ENCODE peak calls at places on chromosome 1, in eight cellular contexts. One of them, this sample, is unnamed. For H3K4me1, the result is how much of the 10 kb centered on the place peaks cover.

GRCh38 chr1:89060091-89060490 is 4.9 kb downstream of the GBP1 start:
- DNase-seq in tibial artery: no peak
- DNase-seq in fibroblast of lung: no peak
- DNase-seq in cardiac muscle cell: no peak
- DNase-seq in tibial nerve: no peak
- DNase-seq in IMR-90: no peak
- DNase-seq in CD8-positive, alpha-beta T cell: no peak
- DNase-seq in right atrium auricular region: no peak
- DNase-seq in this sample: no peak

GRCh38 chr1:27074175-27074780 is 61.6 kb upstream of the TENT5B start:
- DNase-seq in tibial artery: no peak
- DNase-seq in fibroblast of lung: no peak
- DNase-seq in cardiac muscle cell: no peak
- DNase-seq in tibial nerve: no peak
- DNase-seq in IMR-90: peak
- DNase-seq in CD8-positive, alpha-beta T cell: no peak
- DNase-seq in right atrium auricular region: no peak
- DNase-seq in this sample: no peak

GRCh38 chr1:20540281-20540680 is 12.1 kb upstream of the FAM43B start:
- DNase-seq in tibial artery: no peak
- DNase-seq in fibroblast of lung: peak
- DNase-seq in cardiac muscle cell: peak
- DNase-seq in tibial nerve: no peak
- DNase-seq in IMR-90: peak
- DNase-seq in CD8-positive, alpha-beta T cell: no peak
- DNase-seq in right atrium auricular region: no peak
- DNase-seq in this sample: no peak

GRCh38 chr1:20732588-20733360 is at the start of gene SH2D5:
- DNase-seq in tibial artery: peak
- DNase-seq in fibroblast of lung: peak
- DNase-seq in cardiac muscle cell: peak
- DNase-seq in tibial nerve: peak
- DNase-seq in IMR-90: peak
- DNase-seq in CD8-positive, alpha-beta T cell: peak
- DNase-seq in right atrium auricular region: peak
- DNase-seq in this sample: peak

GRCh38 chr1:3231245-3231644 is 162.2 kb downstream of the PRDM16 start:
- DNase-seq in tibial artery: no peak
- DNase-seq in fibroblast of lung: no peak
- DNase-seq in cardiac muscle cell: no peak
- DNase-seq in tibial nerve: no peak
- DNase-seq in IMR-90: no peak
- DNase-seq in CD8-positive, alpha-beta T cell: no peak
- DNase-seq in right atrium auricular region: no peak
- DNase-seq in this sample: no peak

GRCh38 chr1:215599418-215599817 is 32.3 kb downstream of the KCTD3 start:
- DNase-seq in tibial artery: no peak
- DNase-seq in fibroblast of lung: peak
- DNase-seq in cardiac muscle cell: peak
- DNase-seq in tibial nerve: no peak
- DNase-seq in IMR-90: peak
- DNase-seq in CD8-positive, alpha-beta T cell: no peak
- DNase-seq in right atrium auricular region: no peak
- DNase-seq in this sample: no peak

GRCh38 chr1:1283821-1284220 is 3.6 kb downstream of the SCNN1D start:
- DNase-seq in tibial artery: no peak
- DNase-seq in fibroblast of lung: no peak
- DNase-seq in cardiac muscle cell: no peak
- DNase-seq in tibial nerve: no peak
- DNase-seq in IMR-90: no peak
- DNase-seq in CD8-positive, alpha-beta T cell: no peak
- DNase-seq in right atrium auricular region: no peak
- DNase-seq in this sample: no peak

GRCh38 chr1:204736861-204737260 is 51.3 kb upstream of the LRRN2 start:
- DNase-seq in tibial artery: no peak
- DNase-seq in fibroblast of lung: no peak
- DNase-seq in cardiac muscle cell: no peak
- DNase-seq in tibial nerve: no peak
- DNase-seq in IMR-90: no peak
- DNase-seq in CD8-positive, alpha-beta T cell: no peak
- DNase-seq in right atrium auricular region: peak
- DNase-seq in this sample: no peak

GRCh38 chr1:87867631-87868030 is 539.0 kb downstream of the LMO4 start:
- DNase-seq in tibial artery: no peak
- DNase-seq in fibroblast of lung: peak
- DNase-seq in cardiac muscle cell: peak
- DNase-seq in tibial nerve: no peak
- DNase-seq in IMR-90: peak
- DNase-seq in CD8-positive, alpha-beta T cell: no peak
- DNase-seq in right atrium auricular region: no peak
- DNase-seq in this sample: no peak

GRCh38 chr1:223031690-223032601 is 111.1 kb downstream of the TLR5 start:
- DNase-seq in tibial artery: peak
- DNase-seq in fibroblast of lung: peak
- DNase-seq in cardiac muscle cell: peak
- DNase-seq in tibial nerve: peak
- DNase-seq in IMR-90: no peak
- DNase-seq in CD8-positive, alpha-beta T cell: no peak
- DNase-seq in right atrium auricular region: peak
- DNase-seq in this sample: no peak

GRCh38 chr1:21623411-21623961 is 45.7 kb downstream of the RAP1GAP start:
- DNase-seq in tibial artery: no peak
- DNase-seq in fibroblast of lung: no peak
- DNase-seq in cardiac muscle cell: no peak
- DNase-seq in tibial nerve: no peak
- DNase-seq in IMR-90: no peak
- DNase-seq in CD8-positive, alpha-beta T cell: no peak
- DNase-seq in right atrium auricular region: no peak
- DNase-seq in this sample: no peak

GRCh38 chr1:30106125-30106524 is 617.3 kb downstream of the MATN1 start:
- DNase-seq in tibial artery: no peak
- DNase-seq in fibroblast of lung: peak
- DNase-seq in cardiac muscle cell: peak
- DNase-seq in tibial nerve: no peak
- DNase-seq in IMR-90: peak
- DNase-seq in CD8-positive, alpha-beta T cell: no peak
- DNase-seq in right atrium auricular region: no peak
- DNase-seq in this sample: no peak

GRCh38 chr1:247296599-247297180 is 35.0 kb downstream of the ZNF496 start:
- DNase-seq in tibial artery: no peak
- DNase-seq in fibroblast of lung: no peak
- DNase-seq in cardiac muscle cell: no peak
- DNase-seq in tibial nerve: no peak
- DNase-seq in IMR-90: no peak
- DNase-seq in CD8-positive, alpha-beta T cell: no peak
- DNase-seq in right atrium auricular region: no peak
- DNase-seq in this sample: no peak

DNA sequence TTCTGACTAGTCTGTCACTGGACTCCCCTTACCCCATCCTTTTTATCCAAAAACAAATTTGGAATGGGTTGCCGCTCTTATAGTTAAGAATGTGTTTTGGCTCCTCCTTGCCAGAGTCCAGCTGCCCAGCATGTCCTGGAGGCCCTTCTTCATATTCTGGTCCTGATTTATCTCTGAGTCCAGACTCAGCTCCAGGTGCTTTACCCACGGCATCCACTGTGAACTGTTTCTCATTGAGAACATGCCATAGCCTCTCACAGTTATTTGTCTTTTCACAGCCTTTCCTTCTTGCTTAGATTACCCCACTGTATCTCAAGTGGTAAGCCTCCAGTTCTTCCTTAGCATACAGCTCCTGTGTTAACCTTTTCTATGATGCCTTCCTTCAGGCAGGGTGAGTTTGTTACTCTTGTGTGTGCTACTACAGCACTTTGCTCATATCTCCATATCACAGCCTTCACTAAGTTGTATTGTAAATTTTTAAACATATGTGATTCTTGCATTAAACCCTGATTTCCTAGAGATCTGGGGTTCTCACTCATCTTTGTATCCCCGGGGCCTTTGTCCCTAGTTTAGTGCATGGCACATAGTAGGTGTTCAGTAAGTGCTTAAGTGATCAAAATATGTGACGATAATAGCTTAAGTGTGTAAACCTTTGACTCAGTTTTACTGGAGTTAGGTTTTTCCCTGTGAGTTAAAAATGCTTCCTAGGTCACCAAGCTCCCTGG is 116.0 kb downstream of the OSBPL9 start:
- DNase-seq in tibial artery: no peak
- DNase-seq in fibroblast of lung: no peak
- DNase-seq in cardiac muscle cell: no peak
- DNase-seq in tibial nerve: no peak
- DNase-seq in IMR-90: no peak
- DNase-seq in CD8-positive, alpha-beta T cell: no peak
- DNase-seq in right atrium auricular region: no peak
- DNase-seq in this sample: no peak
- H3K4me1 ChIP-seq in tibial artery: half or more
- H3K4me1 ChIP-seq in fibroblast of lung: under half
- H3K4me1 ChIP-seq in cardiac muscle cell: half or more
- H3K4me1 ChIP-seq in tibial nerve: half or more
- H3K4me1 ChIP-seq in IMR-90: under half
- H3K4me1 ChIP-seq in CD8-positive, alpha-beta T cell: under half
- H3K4me1 ChIP-seq in right atrium auricular region: half or more
- H3K4me1 ChIP-seq in this sample: under half

GRCh38 chr1:6501414-6501813 is 9.9 kb upstream of the PLEKHG5 start:
- DNase-seq in tibial artery: no peak
- DNase-seq in fibroblast of lung: no peak
- DNase-seq in cardiac muscle cell: no peak
- DNase-seq in tibial nerve: no peak
- DNase-seq in IMR-90: no peak
- DNase-seq in CD8-positive, alpha-beta T cell: no peak
- DNase-seq in right atrium auricular region: no peak
- DNase-seq in this sample: no peak
- H3K4me1 ChIP-seq in tibial artery: half or more
- H3K4me1 ChIP-seq in fibroblast of lung: under half
- H3K4me1 ChIP-seq in cardiac muscle cell: under half
- H3K4me1 ChIP-seq in tibial nerve: half or more
- H3K4me1 ChIP-seq in IMR-90: under half
- H3K4me1 ChIP-seq in CD8-positive, alpha-beta T cell: under half
- H3K4me1 ChIP-seq in right atrium auricular region: half or more
- H3K4me1 ChIP-seq in this sample: under half

GRCh38 chr1:155017946-155018316 is 15.3 kb downstream of the ZBTB7B start:
- DNase-seq in tibial artery: peak
- DNase-seq in fibroblast of lung: no peak
- DNase-seq in cardiac muscle cell: no peak
- DNase-seq in tibial nerve: no peak
- DNase-seq in IMR-90: no peak
- DNase-seq in CD8-positive, alpha-beta T cell: no peak
- DNase-seq in right atrium auricular region: no peak
- DNase-seq in this sample: no peak
- H3K4me1 ChIP-seq in tibial artery: under half
- H3K4me1 ChIP-seq in fibroblast of lung: under half
- H3K4me1 ChIP-seq in cardiac muscle cell: under half
- H3K4me1 ChIP-seq in tibial nerve: half or more
- H3K4me1 ChIP-seq in IMR-90: under half
- H3K4me1 ChIP-seq in CD8-positive, alpha-beta T cell: under half
- H3K4me1 ChIP-seq in right atrium auricular region: under half
- H3K4me1 ChIP-seq in this sample: under half

GRCh38 chr1:55399385-55399784 is 184.2 kb upstream of the USP24 start:
- DNase-seq in tibial artery: no peak
- DNase-seq in fibroblast of lung: no peak
- DNase-seq in cardiac muscle cell: no peak
- DNase-seq in tibial nerve: no peak
- DNase-seq in IMR-90: no peak
- DNase-seq in CD8-positive, alpha-beta T cell: no peak
- DNase-seq in right atrium auricular region: no peak
- DNase-seq in this sample: no peak

GRCh38 chr1:55402117-55402516 is 187.0 kb upstream of the USP24 start:
- DNase-seq in tibial artery: no peak
- DNase-seq in fibroblast of lung: peak
- DNase-seq in cardiac muscle cell: peak
- DNase-seq in tibial nerve: no peak
- DNase-seq in IMR-90: peak
- DNase-seq in CD8-positive, alpha-beta T cell: no peak
- DNase-seq in right atrium auricular region: no peak
- DNase-seq in this sample: no peak

GRCh38 chr1:55400560-55400959 is 185.4 kb upstream of the USP24 start:
- DNase-seq in tibial artery: no peak
- DNase-seq in fibroblast of lung: peak
- DNase-seq in cardiac muscle cell: no peak
- DNase-seq in tibial nerve: no peak
- DNase-seq in IMR-90: no peak
- DNase-seq in CD8-positive, alpha-beta T cell: no peak
- DNase-seq in right atrium auricular region: no peak
- DNase-seq in this sample: no peak

DNA sequence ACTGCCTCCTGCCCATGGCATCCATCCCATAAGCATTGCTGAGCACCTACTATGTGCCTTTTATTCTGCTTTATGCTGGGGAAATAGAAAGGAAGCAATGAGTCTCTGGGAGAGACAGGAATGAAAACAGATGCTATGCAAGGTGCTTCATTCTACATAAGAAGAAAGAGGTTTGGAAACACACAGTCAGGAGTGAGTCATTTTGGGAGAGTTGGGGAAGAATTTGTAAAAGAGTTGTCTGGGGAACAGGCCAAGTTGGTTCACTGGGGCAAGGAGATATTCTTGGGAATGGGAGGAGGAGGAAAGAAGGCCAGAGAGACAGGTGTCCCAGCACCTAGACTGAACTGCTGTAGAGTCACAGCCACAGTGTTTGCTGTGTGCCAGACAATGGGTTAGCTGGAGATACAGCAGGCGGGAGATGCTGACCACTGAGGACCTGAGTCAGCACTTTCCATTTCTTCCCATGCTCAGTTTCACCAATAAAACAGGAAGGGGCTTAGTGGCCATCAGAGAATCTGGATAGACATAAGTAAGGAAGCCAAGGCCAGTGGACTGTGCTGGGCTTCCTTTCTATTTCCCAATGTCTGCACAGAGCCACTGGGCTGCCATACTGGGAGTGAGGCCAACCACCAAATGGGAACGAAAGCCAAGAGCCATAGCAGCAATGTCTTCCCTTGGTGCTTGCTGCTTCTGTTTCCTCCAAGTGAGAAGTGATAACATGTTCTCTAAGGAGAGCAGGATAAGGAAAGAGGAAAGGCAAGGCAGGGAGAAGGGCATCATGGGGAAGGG is 187.7 kb upstream of the USP24 start:
- DNase-seq in tibial artery: no peak
- DNase-seq in fibroblast of lung: peak
- DNase-seq in cardiac muscle cell: peak
- DNase-seq in tibial nerve: no peak
- DNase-seq in IMR-90: peak
- DNase-seq in CD8-positive, alpha-beta T cell: no peak
- DNase-seq in right atrium auricular region: no peak
- DNase-seq in this sample: no peak
- H3K4me1 ChIP-seq in tibial artery: under half
- H3K4me1 ChIP-seq in fibroblast of lung: under half
- H3K4me1 ChIP-seq in cardiac muscle cell: under half
- H3K4me1 ChIP-seq in tibial nerve: under half
- H3K4me1 ChIP-seq in IMR-90: under half
- H3K4me1 ChIP-seq in CD8-positive, alpha-beta T cell: under half
- H3K4me1 ChIP-seq in right atrium auricular region: under half
- H3K4me1 ChIP-seq in this sample: under half

This sample was measured in naive thymus-derived CD4-positive, alpha-beta T cell.